ENCODE peak calls at places on chromosome 1, in nine cellular contexts. One of them, this sample, is unnamed.

GRCh38 chr1:20185834-20186782 is at the start of the genes PLA2G2C and UBXN10:
- DNase-seq in cardiac muscle cell: peak; percentile 66
- DNase-seq in prostate gland: no peak
- DNase-seq in endothelial cell: peak; percentile 52
- DNase-seq in HFF-Myc: no peak
- DNase-seq in epithelial cell of proximal tubule: no peak
- DNase-seq in astrocyte of the spinal cord: no peak
- DNase-seq in PC-3: no peak
- DNase-seq in GM12865: peak; percentile 49
- DNase-seq in this sample: peak; percentile 82

GRCh38 chr1:206933333-206933945 is 11.7 kb upstream of the FCMR start:
- DNase-seq in cardiac muscle cell: peak; percentile 29
- DNase-seq in prostate gland: no peak
- DNase-seq in endothelial cell: peak; percentile 78
- DNase-seq in HFF-Myc: no peak
- DNase-seq in epithelial cell of proximal tubule: no peak
- DNase-seq in astrocyte of the spinal cord: no peak
- DNase-seq in PC-3: peak; percentile 65
- DNase-seq in GM12865: peak; percentile 83
- DNase-seq in this sample: peak; percentile 28

GRCh38 chr1:1093610-1093943 is 19.5 kb upstream of the RNF223 start:
- DNase-seq in cardiac muscle cell: no peak
- DNase-seq in prostate gland: no peak
- DNase-seq in endothelial cell: no peak
- DNase-seq in HFF-Myc: no peak
- DNase-seq in epithelial cell of proximal tubule: no peak
- DNase-seq in astrocyte of the spinal cord: no peak
- DNase-seq in PC-3: no peak
- DNase-seq in GM12865: no peak
- DNase-seq in this sample: no peak

GRCh38 chr1:228875741-228876140 is 140.5 kb downstream of the RHOU start:
- DNase-seq in cardiac muscle cell: no peak
- DNase-seq in prostate gland: no peak
- DNase-seq in endothelial cell: no peak
- DNase-seq in HFF-Myc: no peak
- DNase-seq in epithelial cell of proximal tubule: no peak
- DNase-seq in astrocyte of the spinal cord: no peak
- DNase-seq in PC-3: no peak
- DNase-seq in GM12865: no peak
- DNase-seq in this sample: no peak

GRCh38 chr1:154819628-154820590 is 50.2 kb downstream of the KCNN3 start:
- DNase-seq in cardiac muscle cell: peak; percentile 44
- DNase-seq in prostate gland: no peak
- DNase-seq in endothelial cell: peak; percentile 61
- DNase-seq in HFF-Myc: no peak
- DNase-seq in epithelial cell of proximal tubule: no peak
- DNase-seq in astrocyte of the spinal cord: no peak
- DNase-seq in PC-3: peak; percentile 48
- DNase-seq in GM12865: peak; percentile 43
- DNase-seq in this sample: peak; percentile 46

GRCh38 chr1:205286335-205286950 is 35.1 kb downstream of the NUAK2 start:
- DNase-seq in cardiac muscle cell: no peak
- DNase-seq in prostate gland: no peak
- DNase-seq in endothelial cell: no peak
- DNase-seq in HFF-Myc: no peak
- DNase-seq in epithelial cell of proximal tubule: no peak
- DNase-seq in astrocyte of the spinal cord: peak; percentile 83
- DNase-seq in PC-3: peak; percentile 60
- DNase-seq in GM12865: peak; percentile 96
- DNase-seq in this sample: no peak

GRCh38 chr1:12345350-12346217 is 115.8 kb downstream of the VPS13D start:
- DNase-seq in cardiac muscle cell: no peak
- DNase-seq in prostate gland: no peak
- DNase-seq in endothelial cell: no peak
- DNase-seq in HFF-Myc: no peak
- DNase-seq in epithelial cell of proximal tubule: no peak
- DNase-seq in astrocyte of the spinal cord: no peak
- DNase-seq in PC-3: no peak
- DNase-seq in GM12865: peak; percentile 11
- DNase-seq in this sample: no peak

GRCh38 chr1:26744075-26744958 is 43.4 kb upstream of the PIGV start:
- DNase-seq in cardiac muscle cell: peak; percentile 41
- DNase-seq in prostate gland: peak; percentile 37
- DNase-seq in endothelial cell: peak; percentile 72
- DNase-seq in HFF-Myc: peak; percentile 85
- DNase-seq in epithelial cell of proximal tubule: peak; percentile 36
- DNase-seq in astrocyte of the spinal cord: peak; percentile 91
- DNase-seq in PC-3: peak; percentile 75
- DNase-seq in GM12865: peak; percentile 98
- DNase-seq in this sample: no peak

GRCh38 chr1:178945763-178946266 is 74.9 kb upstream of the ANGPTL1 start:
- DNase-seq in cardiac muscle cell: no peak
- DNase-seq in prostate gland: peak; percentile 33
- DNase-seq in endothelial cell: no peak
- DNase-seq in HFF-Myc: no peak
- DNase-seq in epithelial cell of proximal tubule: no peak
- DNase-seq in astrocyte of the spinal cord: peak; percentile 43
- DNase-seq in PC-3: no peak
- DNase-seq in GM12865: no peak
- DNase-seq in this sample: no peak

GRCh38 chr1:247576514-247576913 is 11.6 kb upstream of the OR2G2 start:
- DNase-seq in cardiac muscle cell: peak; percentile 4
- DNase-seq in prostate gland: no peak
- DNase-seq in endothelial cell: no peak
- DNase-seq in HFF-Myc: no peak
- DNase-seq in epithelial cell of proximal tubule: no peak
- DNase-seq in astrocyte of the spinal cord: no peak
- DNase-seq in PC-3: peak; percentile 82
- DNase-seq in GM12865: peak; percentile 25
- DNase-seq in this sample: no peak

GRCh38 chr1:43981636-43982035 is 2.6 kb downstream of the B4GALT2 start:
- DNase-seq in cardiac muscle cell: no peak
- DNase-seq in prostate gland: no peak
- DNase-seq in endothelial cell: no peak
- DNase-seq in HFF-Myc: no peak
- DNase-seq in epithelial cell of proximal tubule: no peak
- DNase-seq in astrocyte of the spinal cord: no peak
- DNase-seq in PC-3: no peak
- DNase-seq in GM12865: no peak
- DNase-seq in this sample: no peak

GRCh38 chr1:192601145-192602048 is 25.8 kb downstream of the RGS1 start:
- DNase-seq in cardiac muscle cell: no peak
- DNase-seq in prostate gland: no peak
- DNase-seq in endothelial cell: no peak
- DNase-seq in HFF-Myc: no peak
- DNase-seq in epithelial cell of proximal tubule: no peak
- DNase-seq in astrocyte of the spinal cord: no peak
- DNase-seq in PC-3: peak; percentile 64
- DNase-seq in GM12865: no peak
- DNase-seq in this sample: no peak

GRCh38 chr1:15727424-15727823 is 8.6 kb upstream of the SLC25A34 start:
- DNase-seq in cardiac muscle cell: no peak
- DNase-seq in prostate gland: no peak
- DNase-seq in endothelial cell: no peak
- DNase-seq in HFF-Myc: no peak
- DNase-seq in epithelial cell of proximal tubule: no peak
- DNase-seq in astrocyte of the spinal cord: no peak
- DNase-seq in PC-3: no peak
- DNase-seq in GM12865: no peak
- DNase-seq in this sample: no peak

GRCh38 chr1:232459826-232460225 is 170.1 kb downstream of the SIPA1L2 start:
- DNase-seq in cardiac muscle cell: no peak
- DNase-seq in prostate gland: no peak
- DNase-seq in endothelial cell: no peak
- DNase-seq in HFF-Myc: no peak
- DNase-seq in epithelial cell of proximal tubule: no peak
- DNase-seq in astrocyte of the spinal cord: no peak
- DNase-seq in PC-3: no peak
- DNase-seq in GM12865: no peak
- DNase-seq in this sample: no peak

GRCh38 chr1:163141556-163141955 is 61.2 kb downstream of the RGS5 start:
- DNase-seq in cardiac muscle cell: no peak
- DNase-seq in prostate gland: no peak
- DNase-seq in endothelial cell: no peak
- DNase-seq in HFF-Myc: no peak
- DNase-seq in epithelial cell of proximal tubule: no peak
- DNase-seq in astrocyte of the spinal cord: no peak
- DNase-seq in PC-3: no peak
- DNase-seq in GM12865: no peak
- DNase-seq in this sample: no peak

GRCh38 chr1:173015629-173016028 is 35.1 kb downstream of the TNFSF18 start:
- DNase-seq in cardiac muscle cell: no peak
- DNase-seq in prostate gland: no peak
- DNase-seq in endothelial cell: no peak
- DNase-seq in HFF-Myc: no peak
- DNase-seq in epithelial cell of proximal tubule: no peak
- DNase-seq in astrocyte of the spinal cord: no peak
- DNase-seq in PC-3: no peak
- DNase-seq in GM12865: no peak
- DNase-seq in this sample: no peak

GRCh38 chr1:29033829-29034466 is 89.8 kb downstream of the TMEM200B start:
- DNase-seq in cardiac muscle cell: peak; percentile 39
- DNase-seq in prostate gland: no peak
- DNase-seq in endothelial cell: no peak
- DNase-seq in HFF-Myc: no peak
- DNase-seq in epithelial cell of proximal tubule: peak; percentile 7
- DNase-seq in astrocyte of the spinal cord: peak; percentile 52
- DNase-seq in PC-3: peak; percentile 66
- DNase-seq in GM12865: peak; percentile 45
- DNase-seq in this sample: no peak

GRCh38 chr1:29121951-29122661 is 1.6 kb downstream of the TMEM200B start:
- DNase-seq in cardiac muscle cell: peak; percentile 64
- DNase-seq in prostate gland: no peak
- DNase-seq in endothelial cell: peak; percentile 32
- DNase-seq in HFF-Myc: no peak
- DNase-seq in epithelial cell of proximal tubule: no peak
- DNase-seq in astrocyte of the spinal cord: peak; percentile 64
- DNase-seq in PC-3: peak; percentile 19
- DNase-seq in GM12865: no peak
- DNase-seq in this sample: peak; percentile 66

GRCh38 chr1:184854456-184855180 is 100.0 kb upstream of the EDEM3 start:
- DNase-seq in cardiac muscle cell: no peak
- DNase-seq in prostate gland: no peak
- DNase-seq in endothelial cell: no peak
- DNase-seq in HFF-Myc: peak; percentile 58
- DNase-seq in epithelial cell of proximal tubule: no peak
- DNase-seq in astrocyte of the spinal cord: peak; percentile 64
- DNase-seq in PC-3: no peak
- DNase-seq in GM12865: no peak
- DNase-seq in this sample: no peak

GRCh38 chr1:56939209-56939608 is 26.6 kb downstream of the C8B start:
- DNase-seq in cardiac muscle cell: no peak
- DNase-seq in prostate gland: no peak
- DNase-seq in endothelial cell: no peak
- DNase-seq in HFF-Myc: no peak
- DNase-seq in epithelial cell of proximal tubule: no peak
- DNase-seq in astrocyte of the spinal cord: no peak
- DNase-seq in PC-3: no peak
- DNase-seq in GM12865: no peak
- DNase-seq in this sample: no peak

GRCh38 chr1:208045410-208046252 is 134.7 kb upstream of the CD34 start:
- DNase-seq in cardiac muscle cell: no peak
- DNase-seq in prostate gland: no peak
- DNase-seq in endothelial cell: no peak
- DNase-seq in HFF-Myc: no peak
- DNase-seq in epithelial cell of proximal tubule: no peak
- DNase-seq in astrocyte of the spinal cord: no peak
- DNase-seq in PC-3: no peak
- DNase-seq in GM12865: no peak
- DNase-seq in this sample: no peak
- TF ChIP-seq CTCF in cardiac muscle cell: peak; percentile 5
- TF ChIP-seq CTCF in prostate gland: no peak
- TF ChIP-seq CTCF in endothelial cell: no peak
- TF ChIP-seq CTCF in HFF-Myc: no peak
- TF ChIP-seq CTCF in epithelial cell of proximal tubule: peak; percentile 84
- TF ChIP-seq CTCF in astrocyte of the spinal cord: peak; percentile 8
- TF ChIP-seq CTCF in PC-3: no peak
- TF ChIP-seq CTCF in GM12865: peak; percentile 14
- TF ChIP-seq CTCF in this sample: no peak

DNA sequence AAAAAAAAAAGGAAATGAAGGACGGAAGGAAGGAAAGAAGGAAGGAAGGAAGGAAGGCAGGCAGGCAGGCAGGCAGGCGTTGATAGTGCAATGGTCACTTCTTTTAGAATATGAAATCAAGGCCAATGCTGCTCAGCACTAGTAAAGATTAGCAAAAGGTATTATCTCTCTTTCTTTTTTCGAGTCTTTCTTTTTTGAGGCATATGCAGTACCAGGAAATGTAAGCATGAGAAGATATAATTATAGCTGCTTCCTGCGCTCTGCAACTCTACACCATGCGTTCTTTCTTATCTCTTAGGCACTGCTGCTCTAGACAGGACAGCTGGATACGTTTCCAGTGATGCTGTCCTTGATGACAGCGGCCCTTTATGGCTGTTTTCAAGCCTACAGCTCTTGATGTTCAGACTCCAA is 1512.5 kb upstream of the B3GALT2 start:
- DNase-seq in cardiac muscle cell: peak; percentile 22
- DNase-seq in prostate gland: no peak
- DNase-seq in endothelial cell: no peak
- DNase-seq in HFF-Myc: no peak
- DNase-seq in epithelial cell of proximal tubule: no peak
- DNase-seq in astrocyte of the spinal cord: no peak
- DNase-seq in PC-3: no peak
- DNase-seq in GM12865: peak; percentile 8
- DNase-seq in this sample: no peak
- TF ChIP-seq CTCF in cardiac muscle cell: no peak
- TF ChIP-seq CTCF in prostate gland: no peak
- TF ChIP-seq CTCF in endothelial cell: no peak
- TF ChIP-seq CTCF in HFF-Myc: no peak
- TF ChIP-seq CTCF in epithelial cell of proximal tubule: no peak
- TF ChIP-seq CTCF in astrocyte of the spinal cord: no peak
- TF ChIP-seq CTCF in PC-3: no peak
- TF ChIP-seq CTCF in GM12865: no peak
- TF ChIP-seq CTCF in this sample: no peak

DNA sequence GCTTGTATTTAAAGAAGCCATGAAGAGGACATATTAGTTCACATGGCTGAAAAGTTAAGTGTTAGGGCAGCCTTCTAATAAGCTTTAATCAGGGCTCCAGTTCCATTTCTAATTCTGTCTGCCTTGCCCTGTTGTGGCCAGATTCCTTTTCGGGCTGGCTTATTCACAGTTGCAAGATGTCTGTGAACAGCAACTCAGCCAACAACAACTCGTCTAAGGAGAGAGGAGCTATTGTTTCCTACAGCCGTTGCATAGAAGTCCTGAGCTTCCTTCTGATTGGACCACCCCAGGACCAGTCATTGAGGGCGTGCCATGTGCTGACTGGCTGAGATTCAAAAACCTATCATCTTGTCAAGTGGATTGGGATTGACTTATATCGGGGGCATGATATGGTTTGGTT is 18.6 kb upstream of the COQ8A start:
- DNase-seq in cardiac muscle cell: no peak
- DNase-seq in prostate gland: no peak
- DNase-seq in endothelial cell: no peak
- DNase-seq in HFF-Myc: no peak
- DNase-seq in epithelial cell of proximal tubule: no peak
- DNase-seq in astrocyte of the spinal cord: no peak
- DNase-seq in PC-3: no peak
- DNase-seq in GM12865: no peak
- DNase-seq in this sample: no peak
- TF ChIP-seq CTCF in cardiac muscle cell: no peak
- TF ChIP-seq CTCF in prostate gland: no peak
- TF ChIP-seq CTCF in endothelial cell: no peak
- TF ChIP-seq CTCF in HFF-Myc: no peak
- TF ChIP-seq CTCF in epithelial cell of proximal tubule: no peak
- TF ChIP-seq CTCF in astrocyte of the spinal cord: no peak
- TF ChIP-seq CTCF in PC-3: no peak
- TF ChIP-seq CTCF in GM12865: no peak
- TF ChIP-seq CTCF in this sample: no peak

GRCh38 chr1:199472025-199472424 is 555.5 kb upstream of the NR5A2 start:
- DNase-seq in cardiac muscle cell: no peak
- DNase-seq in prostate gland: no peak
- DNase-seq in endothelial cell: no peak
- DNase-seq in HFF-Myc: no peak
- DNase-seq in epithelial cell of proximal tubule: no peak
- DNase-seq in astrocyte of the spinal cord: no peak
- DNase-seq in PC-3: no peak
- DNase-seq in GM12865: no peak
- DNase-seq in this sample: no peak
- TF ChIP-seq CTCF in cardiac muscle cell: no peak
- TF ChIP-seq CTCF in prostate gland: no peak
- TF ChIP-seq CTCF in endothelial cell: no peak
- TF ChIP-seq CTCF in HFF-Myc: no peak
- TF ChIP-seq CTCF in epithelial cell of proximal tubule: no peak
- TF ChIP-seq CTCF in astrocyte of the spinal cord: no peak
- TF ChIP-seq CTCF in PC-3: no peak
- TF ChIP-seq CTCF in GM12865: no peak
- TF ChIP-seq CTCF in this sample: no peak